ENCODE peak calls at places on chromosomes 5 and 9, in seven cellular contexts. B, Q, Z, G, A, H and X are unnamed samples.
A peak's percentile ranks its signal among the peaks of the same experiment; 100 is the strongest.

GRCh38 chr9:14993891-14994554 is 83.8 kb upstream of the FREM1 start:
- DNase-seq in G (no peak), Z (no peak), A (no peak), B (no peak), H (no peak), Q (no peak), X (no peak)

GRCh38 chr9:116860509-116861120 is 173.5 kb downstream of the TRIM32 start:
- DNase-seq in B (peak; percentile 72), Q (peak; percentile 79), Z (peak; percentile 64), H (peak; percentile 62), A (peak; percentile 63), G (peak; percentile 18), X (no peak)

GRCh38 chr9:94144394-94144793 is 60.1 kb downstream of the PTPDC1 start:
- DNase-seq in Z (no peak), A (no peak), H (no peak), G (no peak), B (no peak), Q (no peak), X (no peak)

GRCh38 chr5:157106668-157107461 is 2.0 kb downstream of the HAVCR2 start:
- DNase-seq in A (peak; percentile 3), Q (no peak), Z (peak; percentile 69), H (peak; percentile 27), B (no peak), G (no peak), X (no peak)

GRCh38 chr9:118238139-118238538 is 533.9 kb downstream of the TLR4 start:
- DNase-seq in Z (no peak), G (no peak), Q (no peak), H (no peak), B (no peak), A (no peak), X (no peak)

GRCh38 chr5:36208786-36209185 is 32.9 kb downstream of the NADK2 start:
- DNase-seq in Q (no peak), Z (no peak), A (no peak), B (no peak), G (no peak), H (no peak), X (no peak)

GRCh38 chr5:52738095-52738506 is 49.6 kb upstream of the ITGA1 start:
- DNase-seq in B (no peak), Z (no peak), A (peak; percentile 71), G (no peak), Q (no peak), H (no peak), X (no peak)

GRCh38 chr5:177427919-177428573 is 1.6 kb downstream of the GRK6 start:
- DNase-seq in Z (no peak), G (no peak), Q (no peak), B (no peak), H (no peak), A (no peak), X (no peak)

GRCh38 chr9:71675857-71676165 is 92.5 kb downstream of the CEMIP2 start:
- DNase-seq in H (no peak), A (no peak), Q (no peak), Z (no peak), B (no peak), G (no peak), X (no peak)

GRCh38 chr9:74777136-74777879 is 110.4 kb downstream of the TRPM6 start:
- DNase-seq in Q (peak; percentile 52), G (no peak), B (peak; percentile 51), A (peak; percentile 54), Z (peak; percentile 70), H (peak; percentile 81), X (no peak)

GRCh38 chr9:91775011-91775707 is 174.9 kb downstream of the ROR2 start:
- DNase-seq in Q (peak; percentile 73), G (no peak), Z (peak; percentile 71), A (peak; percentile 58), B (peak; percentile 76), H (peak; percentile 37), X (no peak)

GRCh38 chr5:44909009-44909408 is 100.3 kb downstream of the MRPS30 start:
- DNase-seq in Q (no peak), B (no peak), Z (no peak), G (no peak), H (no peak), A (no peak), X (no peak)

GRCh38 chr9:100492952-100493351 is 20.0 kb downstream of the TMEFF1 start:
- DNase-seq in H (no peak), B (no peak), Q (peak; percentile 40), G (peak; percentile 15), Z (no peak), A (peak; percentile 22), X (no peak)

GRCh38 chr5:108420182-108420581 is 38.3 kb upstream of the FBXL17 start:
- DNase-seq in A (no peak), Z (no peak), H (no peak), Q (no peak), B (no peak), G (no peak), X (no peak)

GRCh38 chr5:154818459-154819116 is 31.8 kb downstream of the FAXDC2 start:
- DNase-seq in G (no peak), B (no peak), A (no peak), H (no peak), Q (no peak), Z (no peak), X (no peak)

GRCh38 chr5:27963050-27963783 is 924.8 kb upstream of the CDH9 start:
- DNase-seq in Q (no peak), Z (peak; percentile 28), A (no peak), H (no peak), G (no peak), B (no peak), X (no peak)

GRCh38 chr9:104836235-104836634 is 72.3 kb downstream of the NIPSNAP3B start:
- DNase-seq in Q (no peak), B (no peak), G (peak; percentile 24), A (peak; percentile 15), Z (no peak), H (no peak), X (no peak)

GRCh38 chr9:114163517-114163924 is 8.2 kb downstream of the COL27A1 start:
- DNase-seq in Q (peak; percentile 83), B (no peak), A (peak; percentile 60), H (no peak), G (no peak), Z (peak; percentile 64), X (no peak)

GRCh38 chr9:95963659-95964058 is 88.2 kb downstream of the ERCC6L2 start:
- DNase-seq in A (no peak), Z (no peak), G (no peak), Q (no peak), B (no peak), H (no peak), X (no peak)

GRCh38 chr9:71944754-71945409 is 33.4 kb downstream of the C9orf85 start:
- DNase-seq in B (no peak), Q (no peak), A (no peak), H (no peak), Z (no peak), G (no peak), X (no peak)

GRCh38 chr5:59042201-59042600 is 459.3 kb downstream of the RAB3C start:
- DNase-seq in H (no peak), Q (peak; percentile 14), G (peak; percentile 75), B (no peak), Z (no peak), A (peak; percentile 63), X (no peak)

GRCh38 chr5:175876107-175876506 is 4.7 kb downstream of the CPLX2 start:
- DNase-seq in Z (no peak), B (no peak), Q (no peak), A (no peak), H (no peak), G (no peak), X (no peak)

GRCh38 chr5:160921714-160922285 is 69.8 kb upstream of the ATP10B start:
- DNase-seq in B (no peak), G (no peak), Q (no peak), A (no peak), H (no peak), Z (no peak), X (no peak)

GRCh38 chr5:109167586-109167985 is 242.2 kb downstream of the PJA2 start:
- DNase-seq in Z (no peak), H (no peak), B (no peak), Q (no peak), G (no peak), A (no peak), X (no peak)

GRCh38 chr5:98933446-98934072 is 4.8 kb upstream of the CHD1 start:
- DNase-seq in H (no peak), G (no peak), Q (no peak), B (no peak), Z (no peak), A (no peak), X (no peak)

GRCh38 chr5:54115768-54116403 is 194.5 kb downstream of the ARL15 start:
- DNase-seq in H (no peak), Z (no peak), G (no peak), Q (peak; percentile 6), B (no peak), A (peak; percentile 36), X (no peak)

GRCh38 chr5:137510671-137511070 is 11.5 kb upstream of the SPOCK1 start:
- DNase-seq in H (no peak), Q (no peak), A (no peak), B (no peak), Z (no peak), G (no peak), X (no peak)

GRCh38 chr5:33657181-33657580 is 216.4 kb downstream of the TARS1 start:
- DNase-seq in G (no peak), H (no peak), B (no peak), Z (no peak), Q (no peak), A (no peak), X (no peak)

GRCh38 chr5:100872409-100873190 is 30.5 kb downstream of the ST8SIA4 start:
- DNase-seq in Q (no peak), B (no peak), Z (no peak), H (no peak), G (no peak), A (no peak), X (no peak)

GRCh38 chr5:116411101-116411571 is 163.5 kb downstream of the SEMA6A start:
- DNase-seq in B (no peak), H (no peak), G (no peak), Q (no peak), Z (peak; percentile 69), A (no peak), X (no peak)

GRCh38 chr5:14452685-14453084 is 128.9 kb upstream of the OTULINL start:
- DNase-seq in A (peak; percentile 58), G (no peak), H (no peak), Q (no peak), Z (no peak), B (no peak), X (no peak)

GRCh38 chr5:68214472-68215207 is 916 bp upstream of the PIK3R1 start:
- DNase-seq in G (no peak), Q (no peak), A (no peak), Z (no peak), B (no peak), H (no peak), X (no peak)

GRCh38 chr9:116008278-116008677 is 145.3 kb upstream of the PAPPA start:
- DNase-seq in A (peak; percentile 52), B (no peak), Z (no peak), Q (no peak), H (no peak), G (no peak), X (no peak)

GRCh38 chr5:91690921-91691320 is 307.8 kb upstream of the ARRDC3 start:
- DNase-seq in B (no peak), G (no peak), Z (no peak), A (no peak), Q (no peak), H (no peak), X (no peak)

GRCh38 chr9:85001925-85002324 is 332.4 kb downstream of the NTRK2 start:
- DNase-seq in A (no peak), G (no peak), Z (no peak), Q (no peak), B (no peak), H (no peak), X (no peak)

GRCh38 chr9:129336130-129336528 is 158.1 kb upstream of the IER5L start:
- DNase-seq in A (peak; percentile 46), B (no peak), H (no peak), G (no peak), Z (no peak), Q (no peak), X (no peak)

GRCh38 chr9:123354806-123355508 is 1.0 kb upstream of the CRB2 start:
- DNase-seq in H (no peak), A (no peak), Q (no peak), B (no peak), G (no peak), Z (no peak), X (no peak)

GRCh38 chr5:170584446-170584845 is 80.6 kb downstream of the KCNIP1 start:
- DNase-seq in B (no peak), A (no peak), Z (no peak), H (no peak), G (no peak), Q (no peak), X (no peak)